ENCODE peak calls at places on chromosomes 6 and 20, in ten cellular contexts. J, G, F, N, R, K, X, A, E and U are unnamed samples.

GRCh38 chr6:166654573-166654972 is 27.5 kb upstream of the RPS6KA2 start:
- DNase-seq in R (no peak), E (no peak), N (no peak), G (no peak), A (no peak), X (peak; percentile 67), J (no peak), K (no peak), F (no peak), U (no peak)

GRCh38 chr6:16511723-16512584 is 249.3 kb downstream of the ATXN1 start:
- DNase-seq in E (no peak), A (no peak), X (no peak), R (no peak), G (no peak), K (no peak), F (no peak), J (no peak), N (no peak), U (no peak)

GRCh38 chr6:157172088-157172768 is 151.1 kb downstream of the TMEM242 start:
- DNase-seq in R (no peak), K (peak; percentile 27), F (no peak), E (peak; percentile 37), J (peak; percentile 28), X (no peak), A (no peak), G (no peak), N (no peak), U (no peak)

GRCh38 chr6:28742668-28743270 is 181.0 kb downstream of the TRIM27 start:
- DNase-seq in F (no peak), X (peak; percentile 59), K (peak; percentile 43), N (peak; percentile 72), A (peak; percentile 38), E (no peak), R (peak; percentile 59), G (peak; percentile 86), J (no peak), U (no peak)

GRCh38 chr20:11274137-11274536 is 600.3 kb upstream of the JAG1 start:
- DNase-seq in R (peak; percentile 79), J (no peak), F (peak; percentile 32), N (peak; percentile 84), G (peak; percentile 59), X (peak; percentile 23), K (peak; percentile 80), A (peak; percentile 81), E (peak; percentile 54), U (no peak)

GRCh38 chr20:12594410-12595130 is 414.2 kb upstream of the SPTLC3 start:
- DNase-seq in K (no peak), G (peak; percentile 32), J (no peak), R (peak; percentile 19), E (peak; percentile 28), F (no peak), N (no peak), X (peak; percentile 31), A (no peak), U (no peak)

GRCh38 chr6:156866181-156866862 is 89.1 kb downstream of the ARID1B start:
- DNase-seq in R (peak; percentile 51), K (no peak), F (no peak), N (no peak), X (no peak), J (no peak), A (no peak), G (no peak), E (peak; percentile 29), U (no peak)

GRCh38 chr6:122717350-122717749 is 62.2 kb upstream of the FABP7 start:
- DNase-seq in E (no peak), A (peak; percentile 21), X (no peak), N (peak; percentile 81), J (no peak), F (no peak), G (no peak), K (peak; percentile 78), R (peak; percentile 52), U (no peak)

GRCh38 chr6:155880905-155881304 is 425.3 kb upstream of the NOX3 start:
- DNase-seq in F (no peak), X (no peak), K (peak; percentile 36), N (no peak), J (no peak), A (peak; percentile 20), E (no peak), G (no peak), R (peak; percentile 5), U (peak; percentile 47)

GRCh38 chr20:33431797-33432381 is 11.7 kb downstream of the SNTA1 start:
- DNase-seq in R (no peak), E (peak; percentile 35), N (no peak), G (no peak), X (no peak), F (no peak), J (no peak), K (peak; percentile 77), A (peak; percentile 31), U (no peak)

GRCh38 chr20:31595654-31596411 is 9.3 kb upstream of the ID1 start:
- DNase-seq in R (peak; percentile 95), X (peak; percentile 93), K (peak; percentile 96), N (peak; percentile 37), E (no peak), F (peak; percentile 89), J (peak; percentile 83), A (peak; percentile 97), G (no peak), U (peak; percentile 95)

DNA sequence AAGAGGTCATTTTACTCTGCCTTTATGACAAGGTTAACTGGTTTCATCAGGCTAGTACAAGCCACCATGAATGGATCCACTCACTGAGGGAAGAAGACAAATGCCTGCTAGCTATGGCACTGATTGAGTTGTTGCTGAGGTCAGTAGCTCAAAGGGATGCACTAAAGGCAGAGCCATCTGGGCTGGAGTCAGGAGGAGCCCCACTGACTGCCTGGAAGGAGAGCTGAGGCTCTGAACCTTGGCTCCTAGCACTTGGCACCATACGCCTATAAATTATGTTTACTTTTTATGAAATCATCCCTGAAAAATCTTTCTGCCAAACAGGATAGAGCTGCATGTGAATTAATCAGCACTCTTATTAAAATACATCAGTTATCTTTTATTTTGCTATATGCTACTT is 104.6 kb downstream of the DTD1 start:
- DNase-seq in A (no peak), F (no peak), G (no peak), R (no peak), K (peak; percentile 3), N (no peak), J (no peak), X (no peak), E (no peak), U (no peak)
- TF ChIP-seq CTCF in A (no peak), F (no peak), G (no peak), R (no peak), K (no peak), N (no peak), J (no peak), X (no peak), E (no peak), U (no peak)

DNA sequence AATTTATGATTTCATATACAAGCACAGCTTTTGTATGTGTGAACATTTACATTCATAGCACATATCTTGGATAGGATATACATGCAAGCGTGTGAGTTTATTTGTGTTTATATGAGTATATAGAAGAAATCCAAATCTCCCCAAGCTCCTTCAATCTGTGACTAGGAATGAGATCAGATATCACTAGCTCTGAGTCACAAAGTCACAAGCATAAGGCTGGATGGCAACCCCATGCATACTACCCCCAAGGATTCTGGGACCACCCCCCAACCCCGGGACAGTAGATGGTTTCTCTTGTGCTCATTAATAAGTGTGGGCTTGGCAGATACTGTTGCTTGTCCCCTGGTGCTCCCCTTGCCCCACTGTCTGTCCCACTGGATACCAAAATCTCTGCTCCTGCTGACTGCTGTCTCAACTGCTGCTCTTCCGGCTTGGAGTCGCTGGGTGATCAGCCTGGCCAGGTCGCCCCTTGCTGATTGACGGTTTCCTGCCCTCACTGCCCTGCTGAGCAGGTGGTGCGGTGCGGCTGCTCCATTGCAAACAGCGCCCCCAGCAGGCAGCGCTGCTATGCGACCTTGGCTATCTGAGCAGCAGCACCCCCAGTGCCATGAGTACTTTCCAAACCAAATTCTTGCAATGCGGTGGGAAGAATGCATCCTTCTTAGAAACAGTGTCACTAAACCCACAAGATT is 279.4 kb downstream of the CD83 start:
- DNase-seq in K (peak; percentile 27), R (peak; percentile 7), J (peak; percentile 55), X (peak; percentile 15), F (no peak), N (peak; percentile 77), E (no peak), G (no peak), A (no peak), U (no peak)
- H3K4me3 ChIP-seq in K (no peak overlapping the region), R (no peak overlapping the region), J (no peak overlapping the region), X (no peak overlapping the region), F (no peak overlapping the region), N (no peak overlapping the region), E (no peak overlapping the region), G (no peak overlapping the region), A (no peak overlapping the region), U (no peak overlapping the region)

GRCh38 chr6:39113788-39114187 is 1.2 kb downstream of the SAYSD1 start:
- DNase-seq in J (no peak), N (no peak), A (no peak), R (no peak), X (no peak), G (no peak), F (no peak), K (peak; percentile 4), E (no peak), U (no peak)

GRCh38 chr6:39118921-39119320 is 3.9 kb upstream of the SAYSD1 start:
- DNase-seq in R (no peak), X (no peak), J (no peak), G (no peak), A (no peak), K (no peak), F (no peak), N (no peak), E (no peak), U (no peak)

GRCh38 chr6:39114395-39114706 is 635 bp downstream of the SAYSD1 start:
- DNase-seq in F (no peak), A (no peak), E (no peak), N (no peak), K (no peak), R (no peak), X (no peak), G (no peak), J (no peak), U (no peak)

GRCh38 chr6:39111280-39111679 is 3.7 kb downstream of the SAYSD1 start:
- DNase-seq in J (no peak), R (no peak), K (no peak), N (no peak), A (no peak), F (no peak), E (no peak), G (no peak), X (no peak), U (no peak)

GRCh38 chr6:39114707-39115599 is at the start of gene SAYSD1:
- DNase-seq in X (peak; percentile 96), A (peak; percentile 94), N (peak; percentile 99), K (peak; percentile 91), J (peak; percentile 96), E (peak; percentile 84), R (peak; percentile 94), G (peak; percentile 98), F (peak; percentile 89), U (peak; percentile 47)
- TF ChIP-seq CTCF in X (no peak), A (no peak), N (no peak), K (no peak), J (no peak), E (peak; percentile 36), R (no peak), G (no peak), F (no peak), U (no peak)

DNA sequence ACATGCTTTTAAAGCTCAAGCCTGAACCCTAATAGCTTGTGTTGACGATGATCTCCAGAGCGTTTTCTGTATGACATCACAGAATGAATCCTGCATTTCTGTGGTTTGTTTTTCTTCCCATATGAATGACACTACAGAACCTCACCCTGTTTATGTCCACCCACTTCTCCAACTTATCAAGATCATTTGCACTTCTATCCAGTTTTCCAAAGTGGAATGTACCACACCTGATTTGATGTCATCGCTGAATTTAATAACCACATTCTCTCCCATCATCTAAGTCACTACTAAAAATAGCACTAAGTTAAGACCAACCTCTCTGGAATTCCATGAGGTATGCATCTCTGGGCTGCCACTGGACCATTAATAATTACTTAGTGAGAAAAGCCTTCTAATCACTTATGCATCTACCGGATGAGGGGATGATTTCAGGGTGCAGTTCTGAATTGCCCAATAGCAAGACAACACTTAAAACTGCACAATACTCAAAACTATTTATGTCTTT is 33.3 kb upstream of the CITED2 start:
- DNase-seq in X (no peak), F (no peak), K (peak; percentile 99), J (no peak), E (no peak), G (no peak), N (peak; percentile 17), A (peak; percentile 85), R (peak; percentile 93), U (peak; percentile 100)
- H3K4me3 ChIP-seq in X (no peak overlapping the region), F (no peak overlapping the region), K (no peak overlapping the region), J (no peak overlapping the region), E (no peak overlapping the region), G (no peak overlapping the region), N (no peak overlapping the region), A (no peak overlapping the region), R (no peak overlapping the region), U (no peak overlapping the region)